ENCODE peak calls at places on chromosomes 12 and 14, in seven cellular contexts. One of them, this sample, is unnamed.

GRCh38 chr12:98574110-98574509 is 19.4 kb upstream of the SLC25A3 start:
- DNase-seq in pancreas: no peak
- DNase-seq in Calu3: no peak
- DNase-seq in tibial artery: no peak
- DNase-seq in CD8-positive, alpha-beta T cell: no peak
- DNase-seq in brain microvascular endothelial cell: no peak
- DNase-seq in left lung: no peak
- DNase-seq in this sample: no peak

GRCh38 chr12:92408072-92408900 is 262.6 kb upstream of the BTG1 start:
- DNase-seq in pancreas: no peak
- DNase-seq in Calu3: peak; percentile 66
- DNase-seq in tibial artery: no peak
- DNase-seq in CD8-positive, alpha-beta T cell: no peak
- DNase-seq in brain microvascular endothelial cell: peak; percentile 12
- DNase-seq in left lung: no peak
- DNase-seq in this sample: peak; percentile 11

GRCh38 chr12:85155791-85156190 is 119.6 kb downstream of the LRRIQ1 start:
- DNase-seq in pancreas: no peak
- DNase-seq in Calu3: peak; percentile 5
- DNase-seq in tibial artery: no peak
- DNase-seq in CD8-positive, alpha-beta T cell: no peak
- DNase-seq in brain microvascular endothelial cell: peak; percentile 22
- DNase-seq in left lung: no peak
- DNase-seq in this sample: no peak

GRCh38 chr12:77999074-77999715 is 168.5 kb downstream of the NAV3 start:
- DNase-seq in pancreas: no peak
- DNase-seq in Calu3: no peak
- DNase-seq in tibial artery: no peak
- DNase-seq in CD8-positive, alpha-beta T cell: no peak
- DNase-seq in brain microvascular endothelial cell: no peak
- DNase-seq in left lung: no peak
- DNase-seq in this sample: no peak

GRCh38 chr12:50581226-50582184 is 76.7 kb downstream of the DIP2B start:
- DNase-seq in pancreas: no peak
- DNase-seq in Calu3: peak; percentile 64
- DNase-seq in tibial artery: no peak
- DNase-seq in CD8-positive, alpha-beta T cell: no peak
- DNase-seq in brain microvascular endothelial cell: no peak
- DNase-seq in left lung: no peak
- DNase-seq in this sample: no peak

GRCh38 chr14:88831285-88831684 is 6.8 kb downstream of the TTC8 start:
- DNase-seq in pancreas: no peak
- DNase-seq in Calu3: no peak
- DNase-seq in tibial artery: peak; percentile 70
- DNase-seq in CD8-positive, alpha-beta T cell: no peak
- DNase-seq in brain microvascular endothelial cell: peak; percentile 23
- DNase-seq in left lung: no peak
- DNase-seq in this sample: no peak

GRCh38 chr14:51185180-51185579 is 54.9 kb upstream of the TMX1 start:
- DNase-seq in pancreas: no peak
- DNase-seq in Calu3: no peak
- DNase-seq in tibial artery: no peak
- DNase-seq in CD8-positive, alpha-beta T cell: no peak
- DNase-seq in brain microvascular endothelial cell: no peak
- DNase-seq in left lung: no peak
- DNase-seq in this sample: no peak

GRCh38 chr12:23099604-23100003 is 474.6 kb downstream of the ETNK1 start:
- DNase-seq in pancreas: no peak
- DNase-seq in Calu3: no peak
- DNase-seq in tibial artery: no peak
- DNase-seq in CD8-positive, alpha-beta T cell: no peak
- DNase-seq in brain microvascular endothelial cell: no peak
- DNase-seq in left lung: no peak
- DNase-seq in this sample: no peak

GRCh38 chr14:58059121-58059520 is 92.9 kb downstream of the ARMH4 start:
- DNase-seq in pancreas: no peak
- DNase-seq in Calu3: no peak
- DNase-seq in tibial artery: no peak
- DNase-seq in CD8-positive, alpha-beta T cell: no peak
- DNase-seq in brain microvascular endothelial cell: no peak
- DNase-seq in left lung: no peak
- DNase-seq in this sample: no peak
- TF ChIP-seq CTCF in pancreas: no peak
- TF ChIP-seq CTCF in Calu3: no peak
- TF ChIP-seq CTCF in tibial artery: no peak
- TF ChIP-seq CTCF in CD8-positive, alpha-beta T cell: no peak
- TF ChIP-seq CTCF in brain microvascular endothelial cell: no peak
- TF ChIP-seq CTCF in left lung: no peak
- TF ChIP-seq CTCF in this sample: no peak

GRCh38 chr14:93017898-93018297 is 94.9 kb downstream of the CHGA start:
- DNase-seq in pancreas: no peak
- DNase-seq in Calu3: no peak
- DNase-seq in tibial artery: no peak
- DNase-seq in CD8-positive, alpha-beta T cell: no peak
- DNase-seq in brain microvascular endothelial cell: no peak
- DNase-seq in left lung: no peak
- DNase-seq in this sample: no peak
- TF ChIP-seq CTCF in pancreas: no peak
- TF ChIP-seq CTCF in Calu3: no peak
- TF ChIP-seq CTCF in tibial artery: no peak
- TF ChIP-seq CTCF in CD8-positive, alpha-beta T cell: no peak
- TF ChIP-seq CTCF in brain microvascular endothelial cell: no peak
- TF ChIP-seq CTCF in left lung: no peak
- TF ChIP-seq CTCF in this sample: no peak

GRCh38 chr12:30296486-30296885 is 399.2 kb downstream of the IPO8 start:
- DNase-seq in pancreas: no peak
- DNase-seq in Calu3: no peak
- DNase-seq in tibial artery: no peak
- DNase-seq in CD8-positive, alpha-beta T cell: no peak
- DNase-seq in brain microvascular endothelial cell: no peak
- DNase-seq in left lung: no peak
- DNase-seq in this sample: no peak
- TF ChIP-seq CTCF in pancreas: no peak
- TF ChIP-seq CTCF in Calu3: no peak
- TF ChIP-seq CTCF in tibial artery: no peak
- TF ChIP-seq CTCF in CD8-positive, alpha-beta T cell: no peak
- TF ChIP-seq CTCF in brain microvascular endothelial cell: no peak
- TF ChIP-seq CTCF in left lung: no peak
- TF ChIP-seq CTCF in this sample: no peak

GRCh38 chr14:49173765-49174373 is 412.3 kb downstream of the RPS29 start:
- DNase-seq in pancreas: no peak
- DNase-seq in Calu3: peak; percentile 68
- DNase-seq in tibial artery: no peak
- DNase-seq in CD8-positive, alpha-beta T cell: no peak
- DNase-seq in brain microvascular endothelial cell: peak; percentile 77
- DNase-seq in left lung: no peak
- DNase-seq in this sample: peak; percentile 75
- TF ChIP-seq CTCF in pancreas: no peak
- TF ChIP-seq CTCF in Calu3: peak; percentile 41
- TF ChIP-seq CTCF in tibial artery: peak; percentile 37
- TF ChIP-seq CTCF in CD8-positive, alpha-beta T cell: no peak
- TF ChIP-seq CTCF in brain microvascular endothelial cell: peak; percentile 80
- TF ChIP-seq CTCF in left lung: peak; percentile 23
- TF ChIP-seq CTCF in this sample: peak; percentile 84

This sample was measured in neural crest cell.